ENCODE peak calls at places on chromosomes 13 and 19, in five cellular contexts. S is pancreas, T is heart left ventricle, O is neural progenitor cell, E is SK-N-SH. Z is an unnamed sample. For H3K27me3, the result is how much of the 10 kb centered on the place peaks cover.

GRCh38 chr19:29285878-29286277 is 72.9 kb upstream of the UQCRFS1 start:
- DNase-seq in T (no peak), E (peak), S (no peak), O (peak), Z (no peak)

GRCh38 chr13:43159007-43159406 is 135.6 kb downstream of the DNAJC15 start:
- DNase-seq in S (no peak), O (no peak), E (no peak), T (no peak), Z (no peak)

GRCh38 chr19:19113040-19113541 is 25.2 kb downstream of the TMEM161A start:
- DNase-seq in T (no peak), O (peak), S (no peak), E (peak), Z (no peak)

GRCh38 chr19:18109731-18110671 is 12.4 kb downstream of the MAST3 start:
- DNase-seq in O (peak), E (peak), S (peak), T (peak), Z (peak)

GRCh38 chr19:17210296-17210695 is 4.9 kb upstream of the USE1 start:
- DNase-seq in E (no peak), T (no peak), S (no peak), O (no peak), Z (no peak)

GRCh38 chr13:40982772-40983171 is 36.3 kb downstream of the ELF1 start:
- DNase-seq in E (peak), S (no peak), T (peak), O (no peak), Z (no peak)

GRCh38 chr13:114030666-114031610 is 57.1 kb upstream of the C13orf46 start:
- DNase-seq in O (no peak), E (no peak), S (peak), T (peak), Z (no peak)

GRCh38 chr13:63025741-63026140 is 1610.1 kb upstream of the PCDH20 start:
- DNase-seq in T (no peak), E (no peak), S (no peak), O (no peak), Z (no peak)

DNA sequence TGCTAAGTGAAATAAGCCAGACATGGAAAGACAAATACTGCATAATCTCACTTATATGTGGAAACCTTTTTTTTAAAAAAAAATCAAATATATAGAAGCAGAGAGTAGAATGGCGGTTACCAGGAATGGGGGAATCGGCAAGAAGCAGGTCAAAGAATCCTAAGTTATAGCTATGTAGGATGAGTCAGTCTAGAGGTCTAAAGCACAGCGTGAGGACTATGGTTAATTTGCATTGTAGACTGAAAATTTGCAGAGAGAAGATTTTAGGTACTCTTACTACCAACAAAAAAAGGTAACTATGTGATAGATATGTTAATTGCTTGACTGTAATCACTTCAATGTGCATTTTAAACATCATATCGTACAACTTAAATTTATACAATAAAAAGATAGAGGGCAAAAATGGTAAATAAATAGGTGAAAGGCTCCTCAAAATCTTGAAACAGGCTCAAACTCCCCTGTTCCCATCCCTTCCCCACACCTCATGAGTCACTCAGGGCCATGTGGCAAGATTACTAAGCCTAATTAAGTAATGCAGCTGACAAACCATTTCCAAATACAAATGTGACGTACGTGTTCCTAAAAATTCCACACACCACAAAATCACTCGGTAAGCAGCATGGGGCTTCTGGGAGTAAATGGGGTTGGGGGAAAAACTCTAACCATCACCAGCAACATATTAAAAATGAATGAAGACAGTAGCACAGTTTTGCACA is 159.0 kb downstream of the USP12 start:
- DNase-seq in S (no peak), O (no peak), T (no peak), E (no peak), Z (no peak)
- TF ChIP-seq CTCF in S (no peak), O (no peak), T (no peak), E (no peak), Z (no peak)

DNA sequence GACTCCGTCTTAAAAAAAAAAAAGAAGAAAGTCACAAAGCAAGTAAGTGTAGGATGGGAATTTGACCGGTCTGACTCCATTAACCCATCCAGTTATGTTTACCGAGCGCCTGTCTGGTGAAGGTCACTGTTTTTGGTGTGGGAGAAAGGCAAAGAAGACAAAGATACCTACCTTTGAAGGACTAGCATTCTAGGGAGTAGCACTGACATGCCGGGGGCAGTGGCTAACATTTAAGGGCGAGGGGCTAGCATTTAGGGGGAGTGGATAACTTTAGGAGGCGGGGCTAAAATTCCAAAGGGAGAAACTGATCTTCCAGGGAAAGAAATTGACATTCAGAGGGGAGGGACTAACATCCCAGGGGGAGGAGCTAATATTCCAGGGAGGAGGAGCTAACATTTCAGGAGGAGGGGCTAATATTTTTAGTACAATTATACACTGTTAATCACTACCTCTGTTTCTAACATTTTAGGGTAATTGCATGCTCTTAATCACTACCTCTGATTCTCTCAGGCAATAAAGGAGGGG is 8.7 kb downstream of the GPR32 start:
- DNase-seq in O (peak), T (no peak), E (peak), S (no peak), Z (no peak)
- H3K27me3 ChIP-seq in O (half or more), T (half or more), E (half or more), S (under half), Z (under half)

GRCh38 chr19:51703655-51704515 is 10.8 kb downstream of the SPACA6 start:
- DNase-seq in O (peak), S (peak), E (peak), T (peak), Z (peak)
- TF ChIP-seq CTCF in O (peak), S (no peak), E (peak), T (peak), Z (no peak)

GRCh38 chr19:48795855-48796142 is 15.0 kb downstream of the BCAT2 start:
- DNase-seq in S (no peak), E (no peak), T (peak), O (no peak), Z (no peak)

GRCh38 chr19:48794291-48794690 is 16.5 kb downstream of the BCAT2 start:
- DNase-seq in E (no peak), T (no peak), S (no peak), O (no peak), Z (no peak)

GRCh38 chr19:48796468-48797083 is 14.3 kb downstream of the BCAT2 start:
- DNase-seq in E (peak), T (no peak), O (no peak), S (peak), Z (no peak)

GRCh38 chr19:48797103-48797502 is 13.7 kb downstream of the BCAT2 start:
- DNase-seq in S (no peak), E (no peak), T (no peak), O (no peak), Z (no peak)

GRCh38 chr19:48795055-48795854 is 15.6 kb downstream of the BCAT2 start:
- DNase-seq in S (peak), T (peak), O (peak), E (peak), Z (peak)
- H3K27me3 ChIP-seq in S (under half), T (under half), O (under half), E (under half), Z (under half)

GRCh38 chr19:7497292-7497691 is 8.5 kb upstream of the PEX11G start:
- DNase-seq in S (no peak), T (no peak), E (no peak), O (peak), Z (no peak)

GRCh38 chr19:7489609-7490044 is 792 bp upstream of the PEX11G start:
- DNase-seq in S (no peak), T (no peak), E (no peak), O (peak), Z (no peak)

GRCh38 chr19:7492142-7493055 is 3.6 kb upstream of the PEX11G start:
- DNase-seq in O (no peak), T (no peak), S (no peak), E (no peak), Z (peak)

GRCh38 chr19:7488736-7489353 is at the start of gene PEX11G:
- DNase-seq in S (peak), O (peak), E (peak), T (peak), Z (peak)

DNA sequence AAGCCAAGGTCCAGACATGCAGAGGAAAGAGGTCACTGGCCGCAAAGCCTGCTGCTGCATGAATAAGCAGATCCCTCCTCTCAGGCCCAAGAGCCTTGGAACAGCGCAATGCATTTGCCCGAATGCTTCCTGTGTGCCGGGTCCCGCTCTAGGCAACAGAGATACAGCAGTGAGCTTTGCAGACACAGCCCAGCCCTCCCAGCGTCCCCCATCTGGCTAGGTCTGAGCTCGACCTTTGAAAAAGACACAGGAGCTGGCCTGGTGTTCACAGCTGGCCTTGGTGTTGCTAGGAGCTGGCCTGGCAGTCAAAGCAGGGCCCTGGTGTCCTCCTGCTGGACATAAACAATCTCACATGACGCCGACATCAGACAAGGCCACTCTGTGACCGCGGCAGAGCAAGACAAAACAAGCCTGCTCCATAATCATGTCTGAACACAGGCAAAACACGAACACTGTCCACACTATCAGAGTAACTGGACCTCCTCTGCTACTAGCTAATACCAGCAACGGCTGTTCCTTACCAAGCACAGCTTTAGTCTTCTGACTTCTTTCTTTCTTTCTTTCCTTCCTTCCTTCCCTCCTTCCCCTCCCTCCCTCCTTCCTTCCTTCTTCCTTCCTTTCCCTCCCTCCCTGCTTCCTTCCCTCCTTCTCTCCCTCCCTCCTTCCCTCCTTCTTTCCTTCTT is 5.7 kb upstream of the PEX11G start:
- DNase-seq in O (peak), T (peak), E (peak), S (peak), Z (no peak)
- TF ChIP-seq CTCF in O (no peak), T (no peak), E (no peak), S (no peak), Z (no peak)

GRCh38 chr19:42152285-42152684 is 20.0 kb upstream of the POU2F2 start:
- DNase-seq in O (no peak), S (peak), T (no peak), E (peak), Z (no peak)
- H3K27me3 ChIP-seq in O (under half), S (under half), T (half or more), E (under half), Z (under half)

GRCh38 chr19:1618157-1619093 is 13.2 kb upstream of the UQCR11 start:
- DNase-seq in O (peak), T (no peak), S (peak), E (peak), Z (no peak)
- TF ChIP-seq CTCF in O (peak), T (peak), S (no peak), E (peak), Z (no peak)

GRCh38 chr19:46218160-46218559 is 11.4 kb upstream of the IGFL1 start:
- DNase-seq in S (no peak), E (no peak), O (peak), T (no peak), Z (no peak)
- H3K27me3 ChIP-seq in S (under half), E (under half), O (under half), T (under half), Z (under half)

DNA sequence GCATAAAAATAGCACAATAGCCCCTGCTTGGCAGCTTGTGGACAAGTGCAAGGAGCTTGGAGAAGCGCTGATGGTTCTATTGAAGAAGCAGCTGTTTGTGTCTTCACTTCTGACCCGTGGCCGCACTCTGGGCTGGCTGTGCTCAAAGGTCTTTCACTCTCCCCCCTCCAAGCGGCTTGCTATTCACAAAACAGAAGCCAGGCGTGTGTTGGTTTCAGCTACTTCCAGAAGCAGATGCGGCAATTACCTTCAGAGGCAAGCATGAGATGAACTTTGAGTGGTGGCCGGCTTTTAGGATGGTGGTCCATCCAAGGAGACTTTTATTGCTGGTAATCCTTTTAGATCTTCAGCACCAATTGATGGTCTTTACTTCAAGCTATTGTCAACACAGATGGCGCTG is 188.5 kb upstream of the ARGLU1 start:
- DNase-seq in E (no peak), T (peak), O (peak), S (no peak), Z (no peak)
- TF ChIP-seq CTCF in E (no peak), T (no peak), O (no peak), S (no peak), Z (no peak)

GRCh38 chr19:8576273-8576993 is 809 bp downstream of the MYO1F start:
- DNase-seq in E (no peak), O (no peak), T (no peak), S (no peak), Z (peak)
- H3K27me3 ChIP-seq in E (under half), O (under half), T (under half), S (under half), Z (under half)

Z was measured in lung.